ENCODE peak calls at places on chromosome 21, in ten cellular contexts. G is upper lobe of right lung; K is hippocampal formation; X is cerebellar cortex; J is T-helper 1 cell; U is stimulated activated CD8-positive, alpha-beta memory T cell treated with anti-CD3 and anti-CD28 coated beads, Interleukin-12 subunit alpha, Interleukin-12 subunit beta, amount 100 ng/mL, for 1 hour; S is tibial nerve; D is Right ventricle myocardium inferior; H is anterior cingulate cortex; R is astrocyte of the cerebellum. Y is an unnamed sample.

GRCh38 chr21:36065497-36066036 is 4.3 kb upstream of the CBR1 start:
- DNase-seq in J (peak; percentile 59), K (no peak), S (no peak), H (no peak), D (no peak), R (no peak), G (no peak), X (no peak), U (no peak), Y (no peak)

GRCh38 chr21:28066051-28066450 is 926.6 kb downstream of the LTN1 start:
- DNase-seq in R (no peak), J (no peak), H (no peak), S (no peak), K (no peak), X (no peak), U (no peak), D (no peak), G (no peak), Y (no peak)

GRCh38 chr21:43618940-43619339 is 40.3 kb downstream of the HSF2BP start:
- DNase-seq in J (no peak), K (no peak), S (no peak), D (no peak), X (no peak), H (no peak), U (no peak), R (no peak), G (no peak), Y (no peak)

GRCh38 chr21:34693192-34693810 is 24.5 kb downstream of the CLIC6 start:
- DNase-seq in S (no peak), U (peak; percentile 24), K (peak; percentile 28), D (no peak), H (no peak), J (peak; percentile 48), X (peak; percentile 55), R (peak; percentile 59), G (no peak), Y (no peak)

GRCh38 chr21:46253610-46254124 is 25.1 kb upstream of the LSS start:
- DNase-seq in U (no peak), X (no peak), K (no peak), G (peak; percentile 15), R (no peak), S (no peak), J (peak; percentile 77), D (no peak), H (no peak), Y (no peak)

GRCh38 chr21:25997788-25998611 is 172.6 kb downstream of the APP start:
- DNase-seq in G (no peak), S (no peak), J (no peak), D (no peak), R (no peak), K (peak; percentile 93), X (peak; percentile 87), U (no peak), H (no peak), Y (no peak)

GRCh38 chr21:38984568-38984967 is 178.8 kb downstream of the ETS2 start:
- DNase-seq in S (no peak), X (no peak), G (no peak), U (no peak), H (no peak), R (no peak), D (no peak), K (no peak), J (no peak), Y (no peak)

GRCh38 chr21:42621166-42621827 is 32.1 kb upstream of the PDE9A start:
- DNase-seq in X (no peak), G (peak; percentile 31), H (no peak), R (no peak), S (no peak), D (no peak), K (no peak), J (no peak), U (no peak), Y (no peak)

GRCh38 chr21:16116067-16116466 is 386.3 kb downstream of the USP25 start:
- DNase-seq in J (no peak), G (no peak), R (no peak), D (no peak), U (no peak), H (no peak), S (no peak), X (no peak), K (no peak), Y (no peak)

GRCh38 chr21:35573472-35574389 is 486.6 kb downstream of the SETD4 start:
- DNase-seq in D (no peak), K (no peak), U (no peak), J (no peak), S (no peak), H (no peak), G (no peak), X (no peak), R (no peak), Y (no peak)

GRCh38 chr21:39208624-39209333 is 25.5 kb upstream of the PSMG1 start:
- DNase-seq in S (no peak), G (no peak), K (no peak), R (no peak), H (no peak), J (no peak), U (no peak), X (no peak), D (no peak), Y (no peak)

GRCh38 chr21:39156024-39156423 is 27.2 kb downstream of the PSMG1 start:
- DNase-seq in R (peak; percentile 43), J (no peak), H (no peak), S (no peak), X (no peak), U (no peak), G (no peak), D (no peak), K (no peak), Y (no peak)

GRCh38 chr21:21714396-21714795 is 716.2 kb downstream of the NCAM2 start:
- DNase-seq in S (no peak), U (no peak), K (no peak), X (no peak), J (no peak), D (no peak), G (no peak), R (peak; percentile 55), H (no peak), Y (no peak)